ENCODE peak calls at places on chromosomes 3 and 15, in ten cellular contexts. S, D, E, X, M, B, T, L, N and C are unnamed samples.

GRCh38 chr3:120497318-120497717 is 46.5 kb upstream of the FSTL1 start:
- DNase-seq in S (peak), D (peak), E (no peak), X (no peak), M (peak), B (no peak), T (no peak), L (no peak), N (no peak), C (peak)

GRCh38 chr3:20074226-20075063 is 34.2 kb downstream of the KAT2B start:
- DNase-seq in S (peak), D (peak), E (no peak), X (no peak), M (no peak), B (no peak), T (no peak), L (no peak), N (no peak), C (no peak)

GRCh38 chr3:68207327-68207726 is 552.9 kb upstream of the SUCLG2 start:
- DNase-seq in S (no peak), D (no peak), E (no peak), X (no peak), M (no peak), B (no peak), T (no peak), L (no peak), N (no peak), C (no peak)

GRCh38 chr15:22267761-22268160 is 187.4 kb downstream of the OR4M2 start:
- DNase-seq in S (no peak), D (no peak), E (no peak), X (no peak), M (no peak), B (no peak), T (no peak), L (no peak), N (no peak), C (no peak)

GRCh38 chr3:140128217-140129137 is 193.5 kb downstream of the CLSTN2 start:
- DNase-seq in S (peak), D (peak), E (peak), X (peak), M (no peak), B (peak), T (peak), L (no peak), N (peak), C (peak)

GRCh38 chr15:65541231-65541630 is 11.0 kb downstream of the HACD3 start:
- DNase-seq in S (no peak), D (no peak), E (no peak), X (no peak), M (no peak), B (no peak), T (no peak), L (no peak), N (no peak), C (no peak)

GRCh38 chr15:48510976-48511375 is 134.5 kb downstream of the FBN1 start:
- DNase-seq in S (no peak), D (peak), E (no peak), X (no peak), M (no peak), B (no peak), T (no peak), L (no peak), N (no peak), C (no peak)

GRCh38 chr15:47987908-47988532 is 132.8 kb upstream of the SLC24A5 start:
- DNase-seq in S (peak), D (peak), E (peak), X (peak), M (peak), B (no peak), T (peak), L (peak), N (peak), C (peak)

GRCh38 chr15:55360256-55360655 is 41.2 kb downstream of the PIGB start:
- DNase-seq in S (no peak), D (no peak), E (no peak), X (no peak), M (no peak), B (no peak), T (no peak), L (no peak), N (no peak), C (no peak)

GRCh38 chr15:74723754-74724334 is 1.5 kb downstream of the CYP1A1 start:
- DNase-seq in S (peak), D (peak), E (peak), X (no peak), M (no peak), B (no peak), T (peak), L (no peak), N (peak), C (peak)

GRCh38 chr3:70064194-70064787 is 64.8 kb downstream of the SAMMSON start:
- DNase-seq in S (peak), D (peak), E (peak), X (peak), M (peak), B (no peak), T (peak), L (no peak), N (peak), C (no peak)

GRCh38 chr3:37025562-37026335 is 32.4 kb downstream of the MLH1 start:
- DNase-seq in S (no peak), D (no peak), E (no peak), X (no peak), M (no peak), B (no peak), T (no peak), L (no peak), N (no peak), C (no peak)

GRCh38 chr3:37028329-37028728 is 35.0 kb downstream of the MLH1 start:
- DNase-seq in S (peak), D (no peak), E (no peak), X (peak), M (no peak), B (peak), T (no peak), L (no peak), N (no peak), C (no peak)

GRCh38 chr3:37026851-37027250 is 33.5 kb downstream of the MLH1 start:
- DNase-seq in S (no peak), D (no peak), E (no peak), X (no peak), M (no peak), B (no peak), T (no peak), L (no peak), N (no peak), C (no peak)

GRCh38 chr3:37024820-37025405 is 31.6 kb downstream of the MLH1 start:
- DNase-seq in S (no peak), D (no peak), E (peak), X (no peak), M (no peak), B (no peak), T (no peak), L (no peak), N (no peak), C (no peak)

DNA sequence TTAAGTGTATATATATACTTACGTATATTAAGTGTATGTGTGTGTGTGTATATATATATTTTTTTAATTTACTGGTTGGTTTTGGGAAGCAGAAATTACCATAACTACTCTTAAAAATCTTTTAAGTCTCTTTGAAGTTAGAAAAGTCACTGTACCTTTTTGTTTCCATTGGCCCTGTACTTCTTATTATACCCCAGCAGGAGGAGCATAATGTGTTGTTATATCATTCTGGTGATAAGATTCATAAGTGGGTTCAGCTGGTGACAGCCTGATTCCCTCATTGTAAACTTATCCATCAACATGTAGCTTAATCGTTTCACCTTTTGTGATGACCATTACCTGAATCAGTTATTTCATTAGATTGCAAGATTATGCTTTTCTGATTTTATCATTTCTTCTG is 30.8 kb downstream of the MLH1 start:
- DNase-seq in S (peak), D (peak), E (no peak), X (no peak), M (no peak), B (no peak), T (no peak), L (no peak), N (peak), C (no peak)
- TF ChIP-seq CTCF in S (peak), D (peak), E (no peak), X (peak), M (peak), B (no peak), T (peak), L (peak), N (peak), C (peak)

DNA sequence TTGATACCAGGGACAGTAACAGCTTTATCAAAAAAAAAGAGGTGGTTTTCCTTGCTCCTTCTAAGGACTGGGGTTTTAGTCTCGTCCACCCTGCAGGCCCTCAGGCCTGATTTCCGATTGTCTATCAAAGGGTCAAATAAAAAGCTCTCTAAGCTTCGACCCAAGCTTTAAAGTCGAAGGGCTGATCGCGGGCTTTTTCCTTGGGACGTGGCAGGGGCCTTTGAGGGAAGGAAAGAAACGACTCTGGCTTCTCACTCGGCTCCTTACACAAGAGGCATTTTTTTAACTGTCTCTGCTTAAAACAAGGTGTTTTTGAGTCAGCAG is 354 bp upstream of the KLHL24 start:
- DNase-seq in S (no peak), D (no peak), E (no peak), X (no peak), M (no peak), B (no peak), T (no peak), L (no peak), N (no peak), C (no peak)
- H3K4me3 ChIP-seq in S (peak), D (peak), E (peak), X (peak), M (peak), B (peak), T (peak), L (peak), N (peak), C (peak)

DNA sequence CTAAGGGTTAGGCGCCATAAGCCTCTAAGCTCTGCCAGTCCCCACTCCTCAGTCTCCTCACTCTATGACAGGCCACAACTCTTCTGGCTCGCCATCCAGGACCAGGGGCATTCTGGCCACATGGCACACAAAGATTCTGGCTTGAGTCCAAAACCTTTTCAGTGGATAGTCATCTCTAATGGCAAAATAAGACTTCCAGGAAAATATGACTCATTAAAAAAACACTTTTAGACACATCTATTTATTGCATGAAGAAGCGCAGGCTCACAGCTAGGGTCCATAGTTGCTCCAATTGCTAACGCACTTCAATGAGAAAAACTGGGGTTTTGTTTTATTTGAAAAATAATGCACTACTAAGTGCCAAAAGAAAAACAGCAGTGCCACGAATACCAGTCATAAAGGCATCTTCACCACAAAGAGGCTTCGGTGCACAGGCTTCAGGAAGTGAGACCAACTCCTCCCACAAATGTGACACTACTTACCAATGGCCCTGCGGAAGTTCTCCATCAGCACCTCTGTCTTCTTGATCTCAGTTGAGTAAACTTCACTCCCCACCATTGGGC is 11.1 kb downstream of the RUVBL1 start:
- DNase-seq in S (peak), D (peak), E (peak), X (no peak), M (peak), B (no peak), T (no peak), L (no peak), N (peak), C (no peak)
- TF ChIP-seq CTCF in S (peak), D (peak), E (no peak), X (no peak), M (peak), B (no peak), T (no peak), L (no peak), N (no peak), C (no peak)

GRCh38 chr3:56915969-56916586 is 114.3 kb upstream of the ARHGEF3 start:
- DNase-seq in S (no peak), D (no peak), E (no peak), X (peak), M (no peak), B (peak), T (no peak), L (no peak), N (no peak), C (no peak)
- H3K4me3 ChIP-seq in S (no peak), D (no peak), E (no peak), X (no peak), M (no peak), B (peak), T (peak), L (peak), N (no peak), C (no peak)

GRCh38 chr3:171183042-171183441 is 156.5 kb upstream of the SLC2A2 start:
- DNase-seq in S (peak), D (peak), E (peak), X (peak), M (no peak), B (no peak), T (peak), L (no peak), N (no peak), C (no peak)
- TF ChIP-seq CTCF in S (peak), D (peak), E (peak), X (no peak), M (peak), B (no peak), T (peak), L (no peak), N (peak), C (peak)

DNA sequence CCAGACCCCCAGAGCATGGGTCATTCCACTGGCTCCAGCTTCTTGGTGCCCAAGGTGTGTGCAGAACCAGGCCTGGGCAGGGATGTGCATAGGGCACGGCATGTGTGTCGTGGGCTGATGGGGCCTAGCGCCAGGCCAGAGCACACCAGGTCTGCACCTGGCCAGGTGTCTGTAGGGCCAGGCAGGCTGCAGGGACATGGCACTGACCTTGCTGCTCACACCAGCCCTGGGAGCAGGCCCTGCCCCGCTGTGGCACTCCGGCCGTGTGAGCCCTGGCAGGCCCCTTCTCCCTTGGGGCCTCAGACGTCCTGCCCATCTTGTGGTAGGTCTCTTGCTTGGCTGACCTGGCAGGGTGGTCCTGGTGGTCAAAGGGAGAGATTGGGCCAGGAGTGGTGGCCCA is 84.3 kb upstream of the RPL32 start:
- DNase-seq in S (no peak), D (no peak), E (no peak), X (no peak), M (no peak), B (no peak), T (no peak), L (no peak), N (no peak), C (no peak)
- H3K4me3 ChIP-seq in S (no peak), D (no peak), E (no peak), X (no peak), M (no peak), B (no peak), T (no peak), L (no peak), N (no peak), C (no peak)